ENCODE peak calls at places on chromosomes 4 and X, in six cellular contexts. T is body of pancreas, H is DMS79 treated with DMSO at 0.1 percent for 48 hours, W is NCI-H774, Q is non-pigmented ciliary epithelial cell, I is cardiac fibroblast. S is an unnamed sample.
A peak's percentile ranks its signal among the peaks of the same experiment; 100 is the strongest.

GRCh38 chr4:186596850-186597390 is 41.6 kb upstream of the MTNR1A start:
- DNase-seq in T (no peak), H (no peak), W (no peak), Q (no peak), I (no peak), S (no peak)

GRCh38 chr4:169033660-169034059 is 23.6 kb upstream of the CBR4 start:
- DNase-seq in T (no peak), H (peak; percentile 4), W (no peak), Q (no peak), I (peak; percentile 39), S (no peak)

GRCh38 chrX:56986138-56986537 is 9.2 kb downstream of the SPIN3 start:
- DNase-seq in T (no peak), H (no peak), W (no peak), Q (no peak), I (peak; percentile 11), S (no peak)

GRCh38 chrX:134585446-134585845 is 72.8 kb downstream of the PLAC1 start:
- DNase-seq in T (no peak), H (no peak), W (no peak), Q (no peak), I (no peak), S (no peak)

GRCh38 chr4:41722171-41722570 is 26.4 kb downstream of the PHOX2B start:
- DNase-seq in T (no peak), H (no peak), W (no peak), Q (no peak), I (no peak), S (peak; percentile 28)

GRCh38 chr4:93888768-93889167 is 60.2 kb downstream of the ATOH1 start:
- DNase-seq in T (no peak), H (no peak), W (no peak), Q (no peak), I (no peak), S (no peak)

GRCh38 chr4:188127157-188127874 is 11.9 kb upstream of the TRIML1 start:
- DNase-seq in T (no peak), H (no peak), W (no peak), Q (peak; percentile 63), I (peak; percentile 85), S (peak; percentile 72)

GRCh38 chr4:12118651-12119213 is 690.0 kb upstream of the HS3ST1 start:
- DNase-seq in T (peak; percentile 46), H (no peak), W (no peak), Q (no peak), I (peak; percentile 79), S (no peak)

GRCh38 chr4:142307857-142308256 is 538.2 kb downstream of the INPP4B start:
- DNase-seq in T (no peak), H (no peak), W (no peak), Q (no peak), I (no peak), S (no peak)

GRCh38 chrX:69117876-69118526 is 47.3 kb downstream of the PJA1 start:
- DNase-seq in T (no peak), H (no peak), W (no peak), Q (no peak), I (no peak), S (no peak)

GRCh38 chr4:54281060-54281781 is 52.1 kb downstream of the PDGFRA start:
- DNase-seq in T (peak; percentile 90), H (no peak), W (no peak), Q (peak; percentile 26), I (peak; percentile 93), S (peak; percentile 81)

GRCh38 chrX:48683411-48683982 is at the start of gene WAS:
- DNase-seq in T (peak; percentile 39), H (no peak), W (no peak), Q (no peak), I (no peak), S (no peak)

GRCh38 chr4:131635191-131635590 is 1513.9 kb upstream of the PCDH10 start:
- DNase-seq in T (no peak), H (no peak), W (no peak), Q (no peak), I (no peak), S (no peak)